ENCODE peak calls at places on chromosomes 16 and 17, in seven cellular contexts. C is NCI-H526; R is NCI-H1092 treated with DMSO at 0.1 percent for 48 hours; B is sigmoid colon; U is NCI-H1930; X is head of caudate nucleus; E is CD8-positive, alpha-beta memory T cell. J is an unnamed sample.

GRCh38 chr17:35708951-35709350 is 22.5 kb upstream of the RASL10B start:
- DNase-seq in E (no peak), C (no peak), R (no peak), U (no peak), X (no peak), B (no peak), J (no peak)

GRCh38 chr16:77723108-77723514 is 797 bp downstream of the NUDT7 start:
- DNase-seq in U (no peak), E (no peak), B (peak), R (no peak), X (peak), C (no peak), J (no peak)

GRCh38 chr17:33981713-33982601 is 273.1 kb upstream of the CCL2 start:
- DNase-seq in U (peak), B (no peak), E (no peak), R (peak), C (peak), X (no peak), J (no peak)

GRCh38 chr16:7289299-7289698 is 43.3 kb upstream of the RBFOX1 start:
- DNase-seq in B (no peak), C (no peak), X (no peak), R (no peak), U (no peak), E (no peak), J (no peak)

GRCh38 chr17:50213026-50214015 is 11.9 kb upstream of the COL1A1 start:
- DNase-seq in C (no peak), U (no peak), B (no peak), R (no peak), X (peak), E (peak), J (no peak)

GRCh38 chr17:40516581-40517285 is 15.3 kb upstream of the TNS4 start:
- DNase-seq in R (no peak), U (no peak), B (peak), E (peak), X (no peak), C (no peak), J (peak)

GRCh38 chr16:11748404-11749254 is 6.0 kb upstream of the TXNDC11 start:
- DNase-seq in R (no peak), X (peak), U (no peak), E (no peak), C (no peak), B (no peak), J (no peak)

GRCh38 chr16:69566437-69567030 is 768 bp downstream of the NFAT5 start:
- DNase-seq in X (peak), U (no peak), E (peak), R (no peak), B (peak), C (no peak), J (peak)

GRCh38 chr16:83015871-83016270 is 389.1 kb downstream of the CDH13 start:
- DNase-seq in U (no peak), C (no peak), X (no peak), E (no peak), B (no peak), R (peak), J (no peak)

GRCh38 chr16:69706256-69706974 is 19.9 kb downstream of the NQO1 start:
- DNase-seq in U (no peak), C (no peak), R (no peak), E (no peak), B (no peak), X (no peak), J (no peak)

GRCh38 chr16:34078697-34079096 is 619.3 kb downstream of the TP53TG3F start:
- DNase-seq in B (no peak), R (no peak), C (no peak), E (no peak), U (no peak), X (no peak), J (no peak)

GRCh38 chr16:7391694-7392093 is 59.0 kb downstream of the RBFOX1 start:
- DNase-seq in R (no peak), B (no peak), X (no peak), U (no peak), E (no peak), C (no peak), J (no peak)

GRCh38 chr16:78311831-78312230 is 212.4 kb downstream of the WWOX start:
- DNase-seq in R (no peak), U (no peak), E (no peak), C (no peak), X (no peak), B (no peak), J (no peak)

GRCh38 chr17:9900019-9900594 is 5.0 kb downstream of the RCVRN start:
- DNase-seq in E (no peak), U (no peak), C (no peak), R (no peak), B (no peak), X (no peak), J (peak)

GRCh38 chr17:78526231-78527025 is 50.8 kb downstream of the DNAH17 start:
- DNase-seq in B (no peak), C (no peak), E (no peak), X (no peak), R (no peak), U (no peak), J (no peak)

GRCh38 chr16:73047536-73048291 is at the start of gene ZFHX3:
- DNase-seq in C (peak), R (peak), B (peak), X (peak), E (no peak), U (no peak), J (peak)

GRCh38 chr17:52419256-52419655 is 260.7 kb upstream of the CA10 start:
- DNase-seq in C (no peak), U (peak), E (no peak), X (no peak), R (peak), B (no peak), J (no peak)

GRCh38 chr17:82216301-82217119 is 3.9 kb upstream of the CCDC57 start:
- DNase-seq in R (no peak), C (no peak), X (peak), B (peak), U (no peak), E (peak), J (peak)

GRCh38 chr17:68515238-68515637 is 3.0 kb downstream of the PRKAR1A start:
- DNase-seq in X (peak), C (no peak), R (no peak), B (no peak), E (no peak), U (no peak), J (no peak)

GRCh38 chr17:56471661-56472060 is 121.8 kb upstream of the NOG start:
- DNase-seq in B (no peak), X (no peak), E (no peak), R (no peak), C (no peak), U (no peak), J (no peak)

GRCh38 chr16:48197294-48197693 is 41.5 kb upstream of the ABCC12 start:
- DNase-seq in U (no peak), E (no peak), C (no peak), R (peak), X (no peak), B (no peak), J (no peak)

GRCh38 chr16:82042144-82042543 is 7.1 kb downstream of the HSD17B2 start:
- DNase-seq in C (no peak), E (no peak), X (no peak), R (no peak), B (no peak), U (no peak), J (no peak)

GRCh38 chr17:55872374-55872773 is 121.5 kb downstream of the PCTP start:
- DNase-seq in B (no peak), R (no peak), U (no peak), X (no peak), E (no peak), C (no peak), J (no peak)

GRCh38 chr17:82080789-82081464 is 15.3 kb upstream of the DUS1L start:
- DNase-seq in E (no peak), C (no peak), B (no peak), R (no peak), U (no peak), X (no peak), J (no peak)

GRCh38 chr16:3966681-3967080 is 86.2 kb upstream of the CREBBP start:
- DNase-seq in C (no peak), E (no peak), X (no peak), B (no peak), U (no peak), R (no peak), J (no peak)

GRCh38 chr17:57569860-57570259 is 175.2 kb downstream of the CCDC182 start:
- DNase-seq in U (peak), X (no peak), R (no peak), B (no peak), C (no peak), E (no peak), J (no peak)

GRCh38 chr17:19904924-19905323 is 37.2 kb upstream of the ULK2 start:
- DNase-seq in C (no peak), X (peak), R (no peak), E (no peak), B (no peak), U (no peak), J (peak)

GRCh38 chr17:81537343-81537855 is 9.2 kb downstream of the FSCN2 start:
- DNase-seq in C (peak), U (peak), R (peak), E (no peak), B (no peak), X (no peak), J (no peak)

GRCh38 chr17:80662557-80662956 is 117.9 kb downstream of the RPTOR start:
- DNase-seq in R (no peak), B (no peak), U (no peak), E (no peak), X (no peak), C (no peak), J (no peak)

GRCh38 chr17:27956601-27957445 is 63.7 kb upstream of the LYRM9 start:
- DNase-seq in B (no peak), X (no peak), R (no peak), C (peak), E (no peak), U (no peak), J (no peak)

GRCh38 chr17:64278614-64279013 is 15.6 kb upstream of the TEX2 start:
- DNase-seq in X (no peak), E (no peak), R (no peak), C (no peak), U (no peak), B (no peak), J (no peak)

GRCh38 chr16:53960954-53961616 is 257.1 kb downstream of the FTO start:
- DNase-seq in R (peak), U (no peak), X (no peak), E (no peak), C (no peak), B (no peak), J (no peak)

GRCh38 chr17:42683407-42684031 is 1.2 kb downstream of the CNTNAP1 start:
- DNase-seq in E (no peak), R (no peak), B (peak), C (peak), U (no peak), X (peak), J (no peak)

GRCh38 chr17:58084317-58084981 is 1.2 kb downstream of the DYNLL2 start:
- DNase-seq in B (peak), X (no peak), U (peak), E (peak), R (peak), C (peak), J (no peak)

GRCh38 chr16:55842369-55843104 is 9.6 kb upstream of the CES1 start:
- DNase-seq in R (peak), U (peak), C (no peak), B (no peak), X (peak), E (no peak), J (no peak)

GRCh38 chr17:2061441-2061797 is 6.5 kb downstream of the HIC1 start:
- DNase-seq in X (no peak), R (no peak), C (no peak), U (no peak), B (no peak), E (no peak), J (peak)

GRCh38 chr16:25771216-25771615 is 79.5 kb downstream of the HS3ST4 start:
- DNase-seq in C (no peak), B (no peak), R (no peak), U (no peak), X (no peak), E (no peak), J (no peak)

GRCh38 chr16:79651363-79651762 is 50.8 kb upstream of the MAF start:
- DNase-seq in U (no peak), B (peak), R (no peak), C (no peak), X (peak), E (no peak), J (peak)